ENCODE peak calls at places on chromosomes 16 and 17, in eight cellular contexts. O is suprapubic skin; F is choroid plexus epithelial cell; Y is hypothalamus; C is stimulated activated CD8-positive, alpha-beta memory T cell treated with anti-CD3 and anti-CD28 coated beads, Interleukin-7, amount 100 ng/mL, for 1 hour; W is WTC11; B is activated T-helper 9 cell treated with anti-CD3 and anti-CD28 coated beads, Interleukin-2, amount 50 U/mL, for 16 hours; H is T-helper 2 cell. V is an unnamed sample.

GRCh38 chr17:73595068-73595865 is 49.0 kb downstream of the SDK2 start:
- DNase-seq in Y (peak), H (no peak), O (no peak), B (no peak), W (peak), F (peak), C (no peak), V (no peak)

GRCh38 chr17:74605361-74605760 is 13.3 kb upstream of the CD300LD start:
- DNase-seq in C (no peak), H (no peak), F (peak), B (no peak), W (no peak), Y (peak), O (no peak), V (peak)

GRCh38 chr17:45812102-45812501 is 28.0 kb downstream of the CRHR1 start:
- DNase-seq in Y (no peak), B (no peak), O (no peak), H (no peak), W (no peak), C (no peak), F (peak), V (peak)

GRCh38 chr17:57256708-57257112 is 387 bp downstream of the MSI2 start:
- DNase-seq in C (peak), Y (no peak), O (no peak), F (peak), H (peak), W (no peak), B (peak), V (peak)

GRCh38 chr16:50121721-50122445 is 31.2 kb upstream of the TENT4B start:
- DNase-seq in Y (no peak), F (no peak), H (no peak), O (no peak), C (no peak), B (no peak), W (no peak), V (no peak)

GRCh38 chr16:9541723-9542122 is 450.3 kb downstream of the HAPSTR1 start:
- DNase-seq in Y (no peak), O (no peak), C (no peak), H (no peak), F (no peak), B (no peak), W (no peak), V (no peak)

GRCh38 chr16:27547134-27547533 is 2.6 kb downstream of the GTF3C1 start:
- DNase-seq in F (peak), H (no peak), W (no peak), B (no peak), Y (no peak), O (no peak), C (no peak), V (peak)

GRCh38 chr17:44267818-44268490 is at the start of gene SLC4A1:
- DNase-seq in Y (no peak), C (no peak), H (no peak), O (no peak), W (no peak), B (no peak), F (no peak), V (no peak)

GRCh38 chr17:40518401-40519088 is 17.1 kb upstream of the TNS4 start:
- DNase-seq in F (no peak), Y (no peak), H (no peak), B (no peak), W (no peak), C (no peak), O (peak), V (peak)